ENCODE peak calls at places on chromosomes 5 and 9, in seven cellular contexts. L is AG20443, C is AML-193, E is NCI-H1694 treated with DMSO at 0.1 percent for 48 hours, M is posterior cingulate gyrus, N is A172, U is NCI-H1092. J is an unnamed sample.
A peak's percentile ranks its signal among the peaks of the same experiment; 100 is the strongest.

GRCh38 chr5:73960426-73960825 is 334.4 kb downstream of the ARHGEF28 start:
- DNase-seq in C (no peak), E (no peak), L (no peak), U (no peak), N (no peak), M (no peak), J (no peak)

GRCh38 chr9:124257070-124257864 is 482 bp upstream of the NEK6 start:
- DNase-seq in L (no peak), C (no peak), U (no peak), N (no peak), E (no peak), M (peak; percentile 25), J (no peak)

GRCh38 chr5:150302301-150303069 is at the start of gene ARSI:
- DNase-seq in E (peak; percentile 19), M (peak; percentile 78), C (no peak), L (peak; percentile 86), N (no peak), U (no peak), J (peak; percentile 36)

GRCh38 chr5:141934099-141934844 is 10.6 kb downstream of the DELE1 start:
- DNase-seq in E (no peak), L (no peak), U (peak; percentile 40), M (no peak), N (no peak), C (no peak), J (peak; percentile 38)

GRCh38 chr5:174533771-174534221 is 190.6 kb upstream of the MSX2 start:
- DNase-seq in M (no peak), L (peak; percentile 30), U (no peak), N (peak; percentile 99), E (no peak), C (no peak), J (no peak)

GRCh38 chr5:102049517-102049916 is 246.6 kb downstream of the SLCO4C1 start:
- DNase-seq in N (peak; percentile 20), U (peak; percentile 68), E (no peak), C (peak; percentile 48), M (no peak), L (no peak), J (no peak)

GRCh38 chr5:178212241-178213002 is 8.1 kb downstream of the HNRNPAB start:
- DNase-seq in U (no peak), N (no peak), M (peak; percentile 41), C (no peak), L (no peak), E (no peak), J (no peak)

GRCh38 chr9:109751253-109751652 is 28.7 kb upstream of the PALM2AKAP2 start:
- DNase-seq in C (no peak), U (no peak), N (no peak), L (no peak), E (no peak), M (no peak), J (no peak)

GRCh38 chr9:70411930-70412677 is 2.4 kb downstream of the KLF9 start:
- DNase-seq in E (no peak), U (no peak), L (peak; percentile 77), N (peak; percentile 21), C (no peak), M (peak; percentile 88), J (peak; percentile 76)

GRCh38 chr5:172429201-172429940 is 25.0 kb downstream of the SH3PXD2B start:
- DNase-seq in L (peak; percentile 81), C (no peak), E (no peak), U (no peak), M (no peak), N (no peak), J (no peak)